ENCODE peak calls at places on chromosomes 11 and 22, in five cellular contexts. One of them, this sample, is unnamed. For H3K36me3, the result is how much of the 10 kb centered on the place peaks cover.

GRCh38 chr22:49959782-49960158 is 802 bp upstream of the PIM3 start:
- DNase-seq in psoas muscle: peak
- DNase-seq in astrocyte: no peak
- DNase-seq in fibroblast of lung: peak
- DNase-seq in mucosa of descending colon: peak
- DNase-seq in this sample: no peak

GRCh38 chr11:77512092-77512491 is 38.2 kb upstream of the PAK1 start:
- DNase-seq in psoas muscle: no peak
- DNase-seq in astrocyte: no peak
- DNase-seq in fibroblast of lung: no peak
- DNase-seq in mucosa of descending colon: no peak
- DNase-seq in this sample: no peak

GRCh38 chr22:49975543-49976389 is 15.2 kb downstream of the PIM3 start:
- DNase-seq in psoas muscle: peak
- DNase-seq in astrocyte: peak
- DNase-seq in fibroblast of lung: peak
- DNase-seq in mucosa of descending colon: peak
- DNase-seq in this sample: no peak

GRCh38 chr22:33883561-33883960 is 36.7 kb downstream of the LARGE1 start:
- DNase-seq in psoas muscle: peak
- DNase-seq in astrocyte: peak
- DNase-seq in fibroblast of lung: peak
- DNase-seq in mucosa of descending colon: no peak
- DNase-seq in this sample: peak

GRCh38 chr11:43676933-43677332 is 3.6 kb upstream of the HSD17B12 start:
- DNase-seq in psoas muscle: no peak
- DNase-seq in astrocyte: no peak
- DNase-seq in fibroblast of lung: no peak
- DNase-seq in mucosa of descending colon: no peak
- DNase-seq in this sample: no peak

GRCh38 chr11:84673753-84674152 is 953.4 kb downstream of the DLG2 start:
- DNase-seq in psoas muscle: no peak
- DNase-seq in astrocyte: peak
- DNase-seq in fibroblast of lung: peak
- DNase-seq in mucosa of descending colon: no peak
- DNase-seq in this sample: peak

GRCh38 chr11:59000007-59000406 is 60.7 kb downstream of the GLYATL1 start:
- DNase-seq in psoas muscle: no peak
- DNase-seq in astrocyte: no peak
- DNase-seq in fibroblast of lung: no peak
- DNase-seq in mucosa of descending colon: no peak
- DNase-seq in this sample: no peak

GRCh38 chr11:111520565-111520964 is 6.0 kb downstream of the HOATZ start:
- DNase-seq in psoas muscle: no peak
- DNase-seq in astrocyte: peak
- DNase-seq in fibroblast of lung: peak
- DNase-seq in mucosa of descending colon: no peak
- DNase-seq in this sample: no peak

GRCh38 chr11:74157169-74157568 is 13.6 kb downstream of the C2CD3 start:
- DNase-seq in psoas muscle: no peak
- DNase-seq in astrocyte: peak
- DNase-seq in fibroblast of lung: peak
- DNase-seq in mucosa of descending colon: no peak
- DNase-seq in this sample: no peak

GRCh38 chr22:49324527-49325491 is 502.9 kb downstream of the BRD1 start:
- DNase-seq in psoas muscle: peak
- DNase-seq in astrocyte: no peak
- DNase-seq in fibroblast of lung: no peak
- DNase-seq in mucosa of descending colon: no peak
- DNase-seq in this sample: no peak

GRCh38 chr22:25081409-25081824 is 118.2 kb upstream of the CRYBB3 start:
- DNase-seq in psoas muscle: no peak
- DNase-seq in astrocyte: no peak
- DNase-seq in fibroblast of lung: no peak
- DNase-seq in mucosa of descending colon: no peak
- DNase-seq in this sample: no peak

GRCh38 chr11:84993386-84993785 is 633.8 kb downstream of the DLG2 start:
- DNase-seq in psoas muscle: no peak
- DNase-seq in astrocyte: no peak
- DNase-seq in fibroblast of lung: peak
- DNase-seq in mucosa of descending colon: no peak
- DNase-seq in this sample: no peak

GRCh38 chr11:8318536-8318935 is 54.9 kb upstream of the LMO1 start:
- DNase-seq in psoas muscle: no peak
- DNase-seq in astrocyte: no peak
- DNase-seq in fibroblast of lung: no peak
- DNase-seq in mucosa of descending colon: no peak
- DNase-seq in this sample: no peak

GRCh38 chr11:3091846-3092602 is 34.8 kb upstream of the CARS1 start:
- DNase-seq in psoas muscle: peak
- DNase-seq in astrocyte: peak
- DNase-seq in fibroblast of lung: peak
- DNase-seq in mucosa of descending colon: peak
- DNase-seq in this sample: no peak

GRCh38 chr11:20873054-20873453 is 203.7 kb downstream of the NELL1 start:
- DNase-seq in psoas muscle: no peak
- DNase-seq in astrocyte: no peak
- DNase-seq in fibroblast of lung: no peak
- DNase-seq in mucosa of descending colon: no peak
- DNase-seq in this sample: no peak

GRCh38 chr22:27662359-27663030 is 139.1 kb downstream of the MN1 start:
- DNase-seq in psoas muscle: peak
- DNase-seq in astrocyte: no peak
- DNase-seq in fibroblast of lung: no peak
- DNase-seq in mucosa of descending colon: peak
- DNase-seq in this sample: no peak

GRCh38 chr11:66112640-66113098 is 42.6 kb downstream of the PACS1 start:
- DNase-seq in psoas muscle: no peak
- DNase-seq in astrocyte: peak
- DNase-seq in fibroblast of lung: peak
- DNase-seq in mucosa of descending colon: no peak
- DNase-seq in this sample: no peak

GRCh38 chr22:50567721-50568252 is 5.1 kb upstream of the SYCE3 start:
- DNase-seq in psoas muscle: no peak
- DNase-seq in astrocyte: no peak
- DNase-seq in fibroblast of lung: no peak
- DNase-seq in mucosa of descending colon: no peak
- DNase-seq in this sample: no peak

GRCh38 chr11:60915250-60915914 is 1.4 kb downstream of the TMEM109 start:
- DNase-seq in psoas muscle: peak
- DNase-seq in astrocyte: peak
- DNase-seq in fibroblast of lung: peak
- DNase-seq in mucosa of descending colon: peak
- DNase-seq in this sample: no peak

GRCh38 chr11:114179234-114179941 is 116.8 kb upstream of the NNMT start:
- DNase-seq in psoas muscle: peak
- DNase-seq in astrocyte: no peak
- DNase-seq in fibroblast of lung: no peak
- DNase-seq in mucosa of descending colon: peak
- DNase-seq in this sample: no peak

GRCh38 chr11:112805658-112806057 is 155.6 kb upstream of the NCAM1 start:
- DNase-seq in psoas muscle: no peak
- DNase-seq in astrocyte: no peak
- DNase-seq in fibroblast of lung: no peak
- DNase-seq in mucosa of descending colon: no peak
- DNase-seq in this sample: no peak

GRCh38 chr11:92955900-92956299 is 13.6 kb upstream of the MTNR1B start:
- DNase-seq in psoas muscle: no peak
- DNase-seq in astrocyte: no peak
- DNase-seq in fibroblast of lung: no peak
- DNase-seq in mucosa of descending colon: no peak
- DNase-seq in this sample: no peak

GRCh38 chr11:131859811-131860210 is 489.4 kb downstream of the NTM start:
- DNase-seq in psoas muscle: no peak
- DNase-seq in astrocyte: peak
- DNase-seq in fibroblast of lung: peak
- DNase-seq in mucosa of descending colon: no peak
- DNase-seq in this sample: no peak

GRCh38 chr11:85787809-85788805 is 22.8 kb downstream of the SYTL2 start:
- DNase-seq in psoas muscle: no peak
- DNase-seq in astrocyte: no peak
- DNase-seq in fibroblast of lung: no peak
- DNase-seq in mucosa of descending colon: no peak
- DNase-seq in this sample: peak

GRCh38 chr22:43406186-43406790 is 5.5 kb upstream of the MPPED1 start:
- DNase-seq in psoas muscle: peak
- DNase-seq in astrocyte: no peak
- DNase-seq in fibroblast of lung: no peak
- DNase-seq in mucosa of descending colon: peak
- DNase-seq in this sample: no peak

GRCh38 chr11:131297441-131297840 is 73.0 kb upstream of the NTM start:
- DNase-seq in psoas muscle: no peak
- DNase-seq in astrocyte: no peak
- DNase-seq in fibroblast of lung: no peak
- DNase-seq in mucosa of descending colon: no peak
- DNase-seq in this sample: no peak

GRCh38 chr11:74449369-74449931 is 17.9 kb downstream of the KCNE3 start:
- DNase-seq in psoas muscle: no peak
- DNase-seq in astrocyte: peak
- DNase-seq in fibroblast of lung: peak
- DNase-seq in mucosa of descending colon: no peak
- DNase-seq in this sample: peak

GRCh38 chr11:27991731-27992130 is 116.2 kb downstream of the KIF18A start:
- DNase-seq in psoas muscle: no peak
- DNase-seq in astrocyte: no peak
- DNase-seq in fibroblast of lung: no peak
- DNase-seq in mucosa of descending colon: no peak
- DNase-seq in this sample: no peak

GRCh38 chr22:39519681-39520053 is 695 bp upstream of the ATF4 start:
- DNase-seq in psoas muscle: peak
- DNase-seq in astrocyte: no peak
- DNase-seq in fibroblast of lung: peak
- DNase-seq in mucosa of descending colon: no peak
- DNase-seq in this sample: no peak

GRCh38 chr11:69867076-69868002 is 48.1 kb upstream of the FGF3 start:
- DNase-seq in psoas muscle: peak
- DNase-seq in astrocyte: peak
- DNase-seq in fibroblast of lung: peak
- DNase-seq in mucosa of descending colon: no peak
- DNase-seq in this sample: peak

GRCh38 chr11:102476069-102476468 is 23.5 kb upstream of the TMEM123 start:
- DNase-seq in psoas muscle: no peak
- DNase-seq in astrocyte: no peak
- DNase-seq in fibroblast of lung: no peak
- DNase-seq in mucosa of descending colon: no peak
- DNase-seq in this sample: no peak

GRCh38 chr22:30044369-30044768 is 35.9 kb upstream of the HORMAD2 start:
- DNase-seq in psoas muscle: no peak
- DNase-seq in astrocyte: peak
- DNase-seq in fibroblast of lung: peak
- DNase-seq in mucosa of descending colon: no peak
- DNase-seq in this sample: peak

GRCh38 chr22:19761500-19762314 is 1.1 kb downstream of the TBX1 start:
- DNase-seq in psoas muscle: no peak
- DNase-seq in astrocyte: no peak
- DNase-seq in fibroblast of lung: no peak
- DNase-seq in mucosa of descending colon: no peak
- DNase-seq in this sample: no peak
- H3K4me3 ChIP-seq in psoas muscle: peak
- H3K4me3 ChIP-seq in astrocyte: no peak
- H3K4me3 ChIP-seq in fibroblast of lung: no peak
- H3K4me3 ChIP-seq in mucosa of descending colon: no peak
- H3K4me3 ChIP-seq in this sample: no peak

GRCh38 chr22:31954535-31955326 is 10.4 kb downstream of the YWHAH start:
- DNase-seq in psoas muscle: peak
- DNase-seq in astrocyte: peak
- DNase-seq in fibroblast of lung: peak
- DNase-seq in mucosa of descending colon: no peak
- DNase-seq in this sample: no peak
- H3K36me3 ChIP-seq in psoas muscle: under half
- H3K36me3 ChIP-seq in astrocyte: under half
- H3K36me3 ChIP-seq in fibroblast of lung: under half
- H3K36me3 ChIP-seq in mucosa of descending colon: under half
- H3K36me3 ChIP-seq in this sample: under half

DNA sequence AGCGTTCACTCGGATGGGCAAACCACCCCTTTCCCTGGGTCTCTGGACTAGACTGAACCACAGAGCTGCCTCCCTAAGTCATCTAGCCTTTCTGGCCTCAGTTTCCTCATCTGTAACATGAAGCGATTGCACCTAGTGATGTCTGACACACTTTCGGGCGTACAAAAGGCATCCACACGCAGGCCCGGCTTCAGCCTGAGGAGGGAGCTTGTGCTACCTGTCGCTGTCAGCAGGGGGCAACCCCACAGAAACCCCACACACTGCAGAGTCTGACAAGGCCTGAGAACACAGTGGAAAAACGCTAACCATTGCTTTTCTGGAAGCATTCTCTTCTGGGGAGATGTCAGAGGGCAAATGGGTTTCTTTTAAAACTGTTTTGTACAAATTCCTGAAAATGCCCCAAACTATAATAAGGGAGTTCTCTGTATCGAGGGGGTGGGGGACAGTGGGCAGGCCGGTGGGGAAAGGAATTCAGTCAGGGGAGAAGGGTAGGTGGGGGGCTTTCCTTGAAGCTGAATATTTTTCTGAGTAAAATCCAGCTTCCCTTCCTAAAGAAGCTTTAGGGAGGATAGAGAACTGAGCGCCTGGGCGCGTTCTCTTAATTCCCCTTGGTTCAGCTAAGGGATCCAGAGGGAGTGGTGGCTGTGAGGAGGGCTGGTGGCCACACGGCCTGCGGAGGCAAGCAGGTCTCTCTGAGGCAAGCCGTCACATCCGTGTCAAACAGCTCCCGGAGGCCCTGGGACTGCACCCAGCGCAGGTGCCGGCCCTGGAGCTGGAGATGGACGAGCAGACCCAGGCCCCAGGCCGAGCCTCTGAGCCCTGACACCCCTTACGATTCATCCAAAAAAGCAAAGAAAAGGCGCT is 552 bp downstream of the ELF5 start:
- DNase-seq in psoas muscle: no peak
- DNase-seq in astrocyte: peak
- DNase-seq in fibroblast of lung: peak
- DNase-seq in mucosa of descending colon: no peak
- DNase-seq in this sample: no peak
- TF ChIP-seq CTCF in psoas muscle: peak
- TF ChIP-seq CTCF in astrocyte: peak
- TF ChIP-seq CTCF in fibroblast of lung: peak
- TF ChIP-seq CTCF in mucosa of descending colon: peak
- TF ChIP-seq CTCF in this sample: peak

GRCh38 chr11:63530021-63530420 is 6.6 kb upstream of the PLAAT4 start:
- DNase-seq in psoas muscle: no peak
- DNase-seq in astrocyte: no peak
- DNase-seq in fibroblast of lung: no peak
- DNase-seq in mucosa of descending colon: no peak
- DNase-seq in this sample: no peak

GRCh38 chr11:63532799-63533475 is 3.7 kb upstream of the PLAAT4 start:
- DNase-seq in psoas muscle: no peak
- DNase-seq in astrocyte: peak
- DNase-seq in fibroblast of lung: peak
- DNase-seq in mucosa of descending colon: no peak
- DNase-seq in this sample: no peak

GRCh38 chr11:63534895-63535461 is 1.6 kb upstream of the PLAAT4 start:
- DNase-seq in psoas muscle: no peak
- DNase-seq in astrocyte: no peak
- DNase-seq in fibroblast of lung: no peak
- DNase-seq in mucosa of descending colon: no peak
- DNase-seq in this sample: no peak

GRCh38 chr11:63534076-63534475 is 2.5 kb upstream of the PLAAT4 start:
- DNase-seq in psoas muscle: no peak
- DNase-seq in astrocyte: no peak
- DNase-seq in fibroblast of lung: no peak
- DNase-seq in mucosa of descending colon: no peak
- DNase-seq in this sample: no peak

GRCh38 chr11:63532150-63532549 is 4.5 kb upstream of the PLAAT4 start:
- DNase-seq in psoas muscle: no peak
- DNase-seq in astrocyte: peak
- DNase-seq in fibroblast of lung: peak
- DNase-seq in mucosa of descending colon: no peak
- DNase-seq in this sample: no peak
- H3K4me3 ChIP-seq in psoas muscle: no peak
- H3K4me3 ChIP-seq in astrocyte: no peak
- H3K4me3 ChIP-seq in fibroblast of lung: no peak
- H3K4me3 ChIP-seq in mucosa of descending colon: no peak
- H3K4me3 ChIP-seq in this sample: no peak

This sample was measured in kidney epithelial cell.